ENCODE peak calls at places on chromosomes 1 and 21, in seven cellular contexts. One of them, this sample, is unnamed. For H3K9me3, the result is how much of the 10 kb centered on the place peaks cover.

GRCh38 chr21:42395910-42396625 is at the start of gene TMPRSS3:
- DNase-seq in psoas muscle: no peak
- DNase-seq in upper lobe of left lung: peak
- DNase-seq in sigmoid colon: peak
- DNase-seq in IMR-90: no peak
- DNase-seq in endodermal cell: no peak
- DNase-seq in ovary: no peak
- DNase-seq in this sample: no peak

GRCh38 chr1:71948561-71948960 is 333.8 kb downstream of the NEGR1 start:
- DNase-seq in psoas muscle: no peak
- DNase-seq in upper lobe of left lung: no peak
- DNase-seq in sigmoid colon: no peak
- DNase-seq in IMR-90: no peak
- DNase-seq in endodermal cell: no peak
- DNase-seq in ovary: no peak
- DNase-seq in this sample: no peak

GRCh38 chr1:1631793-1632420 is at the start of gene MMP23B:
- DNase-seq in psoas muscle: peak
- DNase-seq in upper lobe of left lung: no peak
- DNase-seq in sigmoid colon: peak
- DNase-seq in IMR-90: no peak
- DNase-seq in endodermal cell: peak
- DNase-seq in ovary: peak
- DNase-seq in this sample: peak

GRCh38 chr1:211215577-211215976 is 43.6 kb upstream of the RCOR3 start:
- DNase-seq in psoas muscle: no peak
- DNase-seq in upper lobe of left lung: no peak
- DNase-seq in sigmoid colon: no peak
- DNase-seq in IMR-90: no peak
- DNase-seq in endodermal cell: no peak
- DNase-seq in ovary: no peak
- DNase-seq in this sample: no peak

GRCh38 chr1:15836772-15837669 is 10.5 kb upstream of the SPEN start:
- DNase-seq in psoas muscle: peak
- DNase-seq in upper lobe of left lung: peak
- DNase-seq in sigmoid colon: peak
- DNase-seq in IMR-90: no peak
- DNase-seq in endodermal cell: peak
- DNase-seq in ovary: peak
- DNase-seq in this sample: no peak

GRCh38 chr21:29232601-29233541 is 65.9 kb upstream of the BACH1 start:
- DNase-seq in psoas muscle: no peak
- DNase-seq in upper lobe of left lung: no peak
- DNase-seq in sigmoid colon: no peak
- DNase-seq in IMR-90: peak
- DNase-seq in endodermal cell: no peak
- DNase-seq in ovary: no peak
- DNase-seq in this sample: no peak

GRCh38 chr1:41503507-41504125 is 19.1 kb upstream of the EDN2 start:
- DNase-seq in psoas muscle: no peak
- DNase-seq in upper lobe of left lung: no peak
- DNase-seq in sigmoid colon: no peak
- DNase-seq in IMR-90: no peak
- DNase-seq in endodermal cell: peak
- DNase-seq in ovary: no peak
- DNase-seq in this sample: no peak

GRCh38 chr1:92587445-92587844 is 100.7 kb upstream of the GFI1 start:
- DNase-seq in psoas muscle: no peak
- DNase-seq in upper lobe of left lung: no peak
- DNase-seq in sigmoid colon: no peak
- DNase-seq in IMR-90: no peak
- DNase-seq in endodermal cell: no peak
- DNase-seq in ovary: no peak
- DNase-seq in this sample: no peak

GRCh38 chr1:222897527-222898190 is 82.8 kb downstream of the DISP1 start:
- DNase-seq in psoas muscle: no peak
- DNase-seq in upper lobe of left lung: no peak
- DNase-seq in sigmoid colon: no peak
- DNase-seq in IMR-90: no peak
- DNase-seq in endodermal cell: no peak
- DNase-seq in ovary: no peak
- DNase-seq in this sample: no peak

GRCh38 chr1:30525980-30526651 is 197.3 kb downstream of the MATN1 start:
- DNase-seq in psoas muscle: peak
- DNase-seq in upper lobe of left lung: no peak
- DNase-seq in sigmoid colon: no peak
- DNase-seq in IMR-90: peak
- DNase-seq in endodermal cell: peak
- DNase-seq in ovary: no peak
- DNase-seq in this sample: peak

GRCh38 chr1:158931055-158931737 is at the start of gene PYHIN1:
- DNase-seq in psoas muscle: no peak
- DNase-seq in upper lobe of left lung: no peak
- DNase-seq in sigmoid colon: no peak
- DNase-seq in IMR-90: no peak
- DNase-seq in endodermal cell: no peak
- DNase-seq in ovary: no peak
- DNase-seq in this sample: no peak

GRCh38 chr1:27416387-27417111 is 24.1 kb downstream of the GPR3 start:
- DNase-seq in psoas muscle: no peak
- DNase-seq in upper lobe of left lung: no peak
- DNase-seq in sigmoid colon: no peak
- DNase-seq in IMR-90: peak
- DNase-seq in endodermal cell: peak
- DNase-seq in ovary: no peak
- DNase-seq in this sample: peak

GRCh38 chr1:47984175-47984789 is 12.9 kb downstream of the TRABD2B start:
- DNase-seq in psoas muscle: peak
- DNase-seq in upper lobe of left lung: no peak
- DNase-seq in sigmoid colon: no peak
- DNase-seq in IMR-90: no peak
- DNase-seq in endodermal cell: peak
- DNase-seq in ovary: no peak
- DNase-seq in this sample: no peak

GRCh38 chr1:23010734-23011449 is 4.8 kb downstream of the TEX46 start:
- DNase-seq in psoas muscle: no peak
- DNase-seq in upper lobe of left lung: no peak
- DNase-seq in sigmoid colon: no peak
- DNase-seq in IMR-90: peak
- DNase-seq in endodermal cell: no peak
- DNase-seq in ovary: no peak
- DNase-seq in this sample: no peak

GRCh38 chr1:202576816-202577215 is 133.4 kb downstream of the SYT2 start:
- DNase-seq in psoas muscle: no peak
- DNase-seq in upper lobe of left lung: peak
- DNase-seq in sigmoid colon: no peak
- DNase-seq in IMR-90: peak
- DNase-seq in endodermal cell: no peak
- DNase-seq in ovary: no peak
- DNase-seq in this sample: no peak

GRCh38 chr1:202577381-202577780 is 132.9 kb downstream of the SYT2 start:
- DNase-seq in psoas muscle: no peak
- DNase-seq in upper lobe of left lung: no peak
- DNase-seq in sigmoid colon: no peak
- DNase-seq in IMR-90: peak
- DNase-seq in endodermal cell: no peak
- DNase-seq in ovary: no peak
- DNase-seq in this sample: no peak

GRCh38 chr1:202578565-202578964 is 131.7 kb downstream of the SYT2 start:
- DNase-seq in psoas muscle: no peak
- DNase-seq in upper lobe of left lung: no peak
- DNase-seq in sigmoid colon: no peak
- DNase-seq in IMR-90: peak
- DNase-seq in endodermal cell: no peak
- DNase-seq in ovary: no peak
- DNase-seq in this sample: no peak

GRCh38 chr1:202578001-202578500 is 132.2 kb downstream of the SYT2 start:
- DNase-seq in psoas muscle: no peak
- DNase-seq in upper lobe of left lung: no peak
- DNase-seq in sigmoid colon: no peak
- DNase-seq in IMR-90: peak
- DNase-seq in endodermal cell: no peak
- DNase-seq in ovary: no peak
- DNase-seq in this sample: no peak

DNA sequence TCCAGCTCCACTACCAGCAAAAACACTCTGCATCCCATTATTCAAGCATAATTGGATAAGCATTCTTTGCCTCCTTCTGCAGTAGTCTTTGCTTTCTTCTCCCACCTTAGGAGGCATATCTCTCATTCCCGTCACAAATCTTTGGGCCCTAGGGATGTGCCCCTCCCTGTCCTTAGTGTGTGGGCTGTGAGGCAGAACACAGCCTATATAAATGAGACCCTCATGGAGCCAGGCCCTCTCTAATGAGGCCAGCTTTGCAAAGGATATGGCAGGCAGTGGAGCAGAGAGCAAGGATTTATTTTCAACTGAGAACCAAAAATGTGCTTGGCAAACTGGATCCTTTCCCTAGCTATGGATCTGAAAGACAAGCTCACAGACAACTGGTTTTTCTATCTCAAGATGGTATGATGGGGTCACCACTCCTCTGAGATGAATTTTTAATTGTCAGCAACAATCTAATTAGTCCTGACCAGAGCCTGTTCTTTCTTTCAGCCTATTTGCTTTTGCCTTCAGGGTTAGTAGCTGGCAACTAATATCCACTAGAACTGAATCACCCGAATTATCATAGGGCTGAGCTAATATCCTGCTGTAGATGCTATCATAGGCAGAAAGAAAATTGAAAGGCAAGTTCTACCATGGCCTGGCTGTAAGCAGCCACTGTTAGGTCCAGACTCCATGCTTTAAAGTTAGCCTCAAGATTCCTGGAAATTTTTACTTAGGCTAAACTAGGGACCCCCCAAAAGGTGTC is 134.2 kb downstream of the SYT2 start:
- DNase-seq in psoas muscle: no peak
- DNase-seq in upper lobe of left lung: no peak
- DNase-seq in sigmoid colon: no peak
- DNase-seq in IMR-90: peak
- DNase-seq in endodermal cell: no peak
- DNase-seq in ovary: no peak
- DNase-seq in this sample: peak
- H3K9me3 ChIP-seq in psoas muscle: under half
- H3K9me3 ChIP-seq in upper lobe of left lung: under half
- H3K9me3 ChIP-seq in sigmoid colon: under half
- H3K9me3 ChIP-seq in IMR-90: under half
- H3K9me3 ChIP-seq in endodermal cell: under half
- H3K9me3 ChIP-seq in ovary: under half
- H3K9me3 ChIP-seq in this sample: under half

GRCh38 chr1:177569476-177569875 is 398.7 kb downstream of the BRINP2 start:
- DNase-seq in psoas muscle: no peak
- DNase-seq in upper lobe of left lung: no peak
- DNase-seq in sigmoid colon: no peak
- DNase-seq in IMR-90: peak
- DNase-seq in endodermal cell: no peak
- DNase-seq in ovary: no peak
- DNase-seq in this sample: no peak

GRCh38 chr1:177566495-177566894 is 395.7 kb downstream of the BRINP2 start:
- DNase-seq in psoas muscle: no peak
- DNase-seq in upper lobe of left lung: no peak
- DNase-seq in sigmoid colon: no peak
- DNase-seq in IMR-90: no peak
- DNase-seq in endodermal cell: no peak
- DNase-seq in ovary: no peak
- DNase-seq in this sample: no peak

GRCh38 chr1:177571076-177571475 is 398.8 kb downstream of the SEC16B start:
- DNase-seq in psoas muscle: no peak
- DNase-seq in upper lobe of left lung: no peak
- DNase-seq in sigmoid colon: no peak
- DNase-seq in IMR-90: no peak
- DNase-seq in endodermal cell: peak
- DNase-seq in ovary: no peak
- DNase-seq in this sample: no peak

GRCh38 chr1:177567393-177567792 is 396.6 kb downstream of the BRINP2 start:
- DNase-seq in psoas muscle: no peak
- DNase-seq in upper lobe of left lung: no peak
- DNase-seq in sigmoid colon: no peak
- DNase-seq in IMR-90: peak
- DNase-seq in endodermal cell: peak
- DNase-seq in ovary: no peak
- DNase-seq in this sample: no peak

DNA sequence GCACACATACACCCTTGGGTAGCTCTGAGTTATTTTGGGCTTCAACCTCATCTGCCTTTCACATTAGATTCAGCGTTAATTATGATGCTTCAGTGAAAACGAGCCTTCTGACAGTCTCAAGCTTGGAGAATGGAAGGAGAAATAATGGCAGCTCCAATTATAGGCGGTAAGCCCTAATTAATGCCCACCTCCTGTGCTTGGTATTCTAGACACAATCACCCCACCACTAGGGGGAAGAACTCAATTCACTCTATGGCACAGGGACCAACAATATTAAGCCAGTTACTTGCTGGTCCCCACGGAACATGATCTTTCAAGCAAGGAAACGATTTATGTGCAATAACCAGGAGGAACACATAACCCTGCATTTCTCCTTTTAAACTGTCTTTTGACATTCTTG is 397.9 kb downstream of the BRINP2 start:
- DNase-seq in psoas muscle: no peak
- DNase-seq in upper lobe of left lung: no peak
- DNase-seq in sigmoid colon: no peak
- DNase-seq in IMR-90: no peak
- DNase-seq in endodermal cell: no peak
- DNase-seq in ovary: no peak
- DNase-seq in this sample: no peak
- TF ChIP-seq CTCF in psoas muscle: no peak
- TF ChIP-seq CTCF in upper lobe of left lung: no peak
- TF ChIP-seq CTCF in sigmoid colon: no peak
- TF ChIP-seq CTCF in IMR-90: no peak
- TF ChIP-seq CTCF in endodermal cell: peak
- TF ChIP-seq CTCF in ovary: no peak
- TF ChIP-seq CTCF in this sample: no peak

GRCh38 chr1:248127653-248128052 is 17.3 kb upstream of the OR2M5 start:
- DNase-seq in psoas muscle: no peak
- DNase-seq in upper lobe of left lung: no peak
- DNase-seq in sigmoid colon: no peak
- DNase-seq in IMR-90: no peak
- DNase-seq in endodermal cell: no peak
- DNase-seq in ovary: no peak
- DNase-seq in this sample: no peak
- H3K9me3 ChIP-seq in psoas muscle: under half
- H3K9me3 ChIP-seq in upper lobe of left lung: under half
- H3K9me3 ChIP-seq in sigmoid colon: under half
- H3K9me3 ChIP-seq in IMR-90: under half
- H3K9me3 ChIP-seq in endodermal cell: half or more
- H3K9me3 ChIP-seq in ovary: under half
- H3K9me3 ChIP-seq in this sample: under half

DNA sequence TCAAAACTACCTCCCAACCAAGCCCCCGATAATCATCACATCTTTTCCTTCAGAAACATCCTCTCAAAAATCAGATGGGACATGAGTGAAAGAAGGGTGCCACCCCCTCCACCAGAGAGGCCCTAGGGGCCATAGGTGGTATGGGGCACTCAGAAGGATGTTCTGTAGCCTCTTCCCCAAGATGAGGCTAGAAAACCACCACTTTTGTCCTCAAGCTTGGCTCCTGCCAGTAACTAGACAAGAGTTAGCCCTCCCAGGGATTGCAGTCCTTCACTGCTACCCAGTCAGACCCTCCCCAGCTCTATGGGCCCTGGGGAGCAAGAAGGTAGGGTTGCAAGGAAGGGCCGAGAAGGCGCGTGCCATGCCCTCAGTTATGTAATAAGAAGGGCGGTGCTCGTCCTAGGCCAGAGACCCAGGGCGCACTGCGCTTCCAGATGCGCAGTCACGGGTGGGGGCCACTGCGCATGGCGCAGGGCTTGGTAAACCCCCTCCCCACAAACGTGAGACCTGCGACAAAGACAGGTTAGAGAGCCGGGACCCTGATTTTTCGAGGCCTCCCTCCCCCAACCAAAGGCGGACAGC is 69.7 kb downstream of the CD46 start:
- DNase-seq in psoas muscle: no peak
- DNase-seq in upper lobe of left lung: no peak
- DNase-seq in sigmoid colon: peak
- DNase-seq in IMR-90: no peak
- DNase-seq in endodermal cell: no peak
- DNase-seq in ovary: no peak
- DNase-seq in this sample: no peak
- TF ChIP-seq CTCF in psoas muscle: no peak
- TF ChIP-seq CTCF in upper lobe of left lung: no peak
- TF ChIP-seq CTCF in sigmoid colon: no peak
- TF ChIP-seq CTCF in IMR-90: no peak
- TF ChIP-seq CTCF in endodermal cell: no peak
- TF ChIP-seq CTCF in ovary: no peak
- TF ChIP-seq CTCF in this sample: no peak